ENCODE peak calls at places on chromosomes 16 and 17, in seven cellular contexts. One of them, this sample, is unnamed.

GRCh38 chr16:82748026-82748425 is 121.3 kb downstream of the CDH13 start:
- DNase-seq in stomach: no peak
- DNase-seq in prostate gland: no peak
- DNase-seq in HepG2: no peak
- DNase-seq in HCT116: no peak
- DNase-seq in transverse colon: no peak
- DNase-seq in sigmoid colon: no peak
- DNase-seq in this sample: no peak

GRCh38 chr16:4506450-4506849 is 30.3 kb downstream of the HMOX2 start:
- DNase-seq in stomach: peak
- DNase-seq in HepG2: peak
- DNase-seq in sigmoid colon: peak
- DNase-seq in transverse colon: peak
- DNase-seq in prostate gland: peak
- DNase-seq in HCT116: peak
- DNase-seq in this sample: peak

GRCh38 chr16:77913738-77914263 is 108.5 kb upstream of the CLEC3A start:
- DNase-seq in transverse colon: no peak
- DNase-seq in HepG2: no peak
- DNase-seq in prostate gland: no peak
- DNase-seq in sigmoid colon: no peak
- DNase-seq in stomach: no peak
- DNase-seq in HCT116: no peak
- DNase-seq in this sample: no peak

GRCh38 chr17:81427446-81428120 is 32.3 kb downstream of the BAHCC1 start:
- DNase-seq in prostate gland: peak
- DNase-seq in HepG2: no peak
- DNase-seq in sigmoid colon: no peak
- DNase-seq in HCT116: no peak
- DNase-seq in transverse colon: peak
- DNase-seq in stomach: peak
- DNase-seq in this sample: no peak

GRCh38 chr17:62351176-62351575 is 29.2 kb upstream of the EFCAB3 start:
- DNase-seq in transverse colon: no peak
- DNase-seq in prostate gland: no peak
- DNase-seq in HepG2: no peak
- DNase-seq in HCT116: no peak
- DNase-seq in sigmoid colon: no peak
- DNase-seq in stomach: no peak
- DNase-seq in this sample: no peak

GRCh38 chr17:68057531-68057952 is 22.0 kb downstream of the KPNA2 start:
- DNase-seq in prostate gland: no peak
- DNase-seq in HCT116: peak
- DNase-seq in stomach: peak
- DNase-seq in sigmoid colon: no peak
- DNase-seq in transverse colon: peak
- DNase-seq in HepG2: no peak
- DNase-seq in this sample: peak

GRCh38 chr17:81239714-81240555 is 817 bp downstream of the NDUFAF8 start:
- DNase-seq in sigmoid colon: no peak
- DNase-seq in HCT116: no peak
- DNase-seq in transverse colon: no peak
- DNase-seq in HepG2: no peak
- DNase-seq in prostate gland: no peak
- DNase-seq in stomach: no peak
- DNase-seq in this sample: peak

GRCh38 chr17:72338847-72339790 is 218.3 kb downstream of the SOX9 start:
- DNase-seq in stomach: no peak
- DNase-seq in HCT116: peak
- DNase-seq in sigmoid colon: no peak
- DNase-seq in HepG2: peak
- DNase-seq in transverse colon: peak
- DNase-seq in prostate gland: no peak
- DNase-seq in this sample: no peak

GRCh38 chr17:76612977-76613851 is 27.6 kb upstream of the ST6GALNAC2 start:
- DNase-seq in sigmoid colon: no peak
- DNase-seq in prostate gland: no peak
- DNase-seq in transverse colon: no peak
- DNase-seq in HepG2: peak
- DNase-seq in stomach: no peak
- DNase-seq in HCT116: peak
- DNase-seq in this sample: peak

GRCh38 chr17:60743812-60744211 is 66.2 kb downstream of the BCAS3 start:
- DNase-seq in sigmoid colon: no peak
- DNase-seq in prostate gland: peak
- DNase-seq in HepG2: no peak
- DNase-seq in HCT116: peak
- DNase-seq in transverse colon: no peak
- DNase-seq in stomach: no peak
- DNase-seq in this sample: no peak

GRCh38 chr17:40313660-40314556 is 4.9 kb downstream of the RARA start:
- DNase-seq in HCT116: no peak
- DNase-seq in stomach: no peak
- DNase-seq in HepG2: no peak
- DNase-seq in sigmoid colon: no peak
- DNase-seq in transverse colon: no peak
- DNase-seq in prostate gland: no peak
- DNase-seq in this sample: no peak

GRCh38 chr16:81492307-81492706 is 47.7 kb downstream of the CMIP start:
- DNase-seq in HCT116: no peak
- DNase-seq in transverse colon: no peak
- DNase-seq in stomach: no peak
- DNase-seq in HepG2: no peak
- DNase-seq in sigmoid colon: no peak
- DNase-seq in prostate gland: no peak
- DNase-seq in this sample: no peak

GRCh38 chr17:17929655-17930380 is 42.4 kb downstream of the TOM1L2 start:
- DNase-seq in prostate gland: no peak
- DNase-seq in transverse colon: no peak
- DNase-seq in HCT116: no peak
- DNase-seq in stomach: no peak
- DNase-seq in sigmoid colon: no peak
- DNase-seq in HepG2: no peak
- DNase-seq in this sample: no peak

GRCh38 chr16:46854846-46855245 is 23.9 kb upstream of the C16orf87 start:
- DNase-seq in stomach: no peak
- DNase-seq in prostate gland: no peak
- DNase-seq in HepG2: no peak
- DNase-seq in HCT116: no peak
- DNase-seq in sigmoid colon: no peak
- DNase-seq in transverse colon: no peak
- DNase-seq in this sample: no peak

GRCh38 chr16:69077251-69077650 is 28.2 kb upstream of the HAS3 start:
- DNase-seq in HepG2: no peak
- DNase-seq in stomach: no peak
- DNase-seq in sigmoid colon: no peak
- DNase-seq in prostate gland: no peak
- DNase-seq in transverse colon: no peak
- DNase-seq in HCT116: peak
- DNase-seq in this sample: no peak

GRCh38 chr16:82037666-82038065 is 2.6 kb downstream of the HSD17B2 start:
- DNase-seq in stomach: no peak
- DNase-seq in transverse colon: no peak
- DNase-seq in HepG2: no peak
- DNase-seq in HCT116: no peak
- DNase-seq in prostate gland: no peak
- DNase-seq in sigmoid colon: no peak
- DNase-seq in this sample: no peak

GRCh38 chr17:68821860-68822693 is 133.1 kb downstream of the ABCA8 start:
- DNase-seq in transverse colon: no peak
- DNase-seq in HepG2: peak
- DNase-seq in stomach: no peak
- DNase-seq in HCT116: peak
- DNase-seq in prostate gland: no peak
- DNase-seq in sigmoid colon: no peak
- DNase-seq in this sample: no peak

GRCh38 chr16:1539720-1540555 is 6.5 kb downstream of the TMEM204 start:
- DNase-seq in transverse colon: no peak
- DNase-seq in prostate gland: no peak
- DNase-seq in HCT116: no peak
- DNase-seq in HepG2: no peak
- DNase-seq in sigmoid colon: no peak
- DNase-seq in stomach: no peak
- DNase-seq in this sample: no peak

GRCh38 chr17:48596735-48597491 is 3.3 kb upstream of the HOXB5 start:
- DNase-seq in HepG2: no peak
- DNase-seq in sigmoid colon: peak
- DNase-seq in HCT116: no peak
- DNase-seq in stomach: no peak
- DNase-seq in prostate gland: no peak
- DNase-seq in transverse colon: no peak
- DNase-seq in this sample: no peak

GRCh38 chr17:48598727-48599126 is 5.1 kb upstream of the HOXB5 start:
- DNase-seq in transverse colon: no peak
- DNase-seq in HCT116: no peak
- DNase-seq in sigmoid colon: no peak
- DNase-seq in stomach: no peak
- DNase-seq in HepG2: no peak
- DNase-seq in prostate gland: no peak
- DNase-seq in this sample: no peak

GRCh38 chr17:48599373-48599772 is 5.4 kb downstream of the HOXB6 start:
- DNase-seq in transverse colon: no peak
- DNase-seq in stomach: no peak
- DNase-seq in HepG2: no peak
- DNase-seq in HCT116: no peak
- DNase-seq in sigmoid colon: no peak
- DNase-seq in prostate gland: no peak
- DNase-seq in this sample: no peak

GRCh38 chr17:48597492-48597774 is 3.9 kb upstream of the HOXB5 start:
- DNase-seq in HCT116: no peak
- DNase-seq in transverse colon: no peak
- DNase-seq in HepG2: no peak
- DNase-seq in prostate gland: no peak
- DNase-seq in stomach: no peak
- DNase-seq in sigmoid colon: no peak
- DNase-seq in this sample: no peak

DNA sequence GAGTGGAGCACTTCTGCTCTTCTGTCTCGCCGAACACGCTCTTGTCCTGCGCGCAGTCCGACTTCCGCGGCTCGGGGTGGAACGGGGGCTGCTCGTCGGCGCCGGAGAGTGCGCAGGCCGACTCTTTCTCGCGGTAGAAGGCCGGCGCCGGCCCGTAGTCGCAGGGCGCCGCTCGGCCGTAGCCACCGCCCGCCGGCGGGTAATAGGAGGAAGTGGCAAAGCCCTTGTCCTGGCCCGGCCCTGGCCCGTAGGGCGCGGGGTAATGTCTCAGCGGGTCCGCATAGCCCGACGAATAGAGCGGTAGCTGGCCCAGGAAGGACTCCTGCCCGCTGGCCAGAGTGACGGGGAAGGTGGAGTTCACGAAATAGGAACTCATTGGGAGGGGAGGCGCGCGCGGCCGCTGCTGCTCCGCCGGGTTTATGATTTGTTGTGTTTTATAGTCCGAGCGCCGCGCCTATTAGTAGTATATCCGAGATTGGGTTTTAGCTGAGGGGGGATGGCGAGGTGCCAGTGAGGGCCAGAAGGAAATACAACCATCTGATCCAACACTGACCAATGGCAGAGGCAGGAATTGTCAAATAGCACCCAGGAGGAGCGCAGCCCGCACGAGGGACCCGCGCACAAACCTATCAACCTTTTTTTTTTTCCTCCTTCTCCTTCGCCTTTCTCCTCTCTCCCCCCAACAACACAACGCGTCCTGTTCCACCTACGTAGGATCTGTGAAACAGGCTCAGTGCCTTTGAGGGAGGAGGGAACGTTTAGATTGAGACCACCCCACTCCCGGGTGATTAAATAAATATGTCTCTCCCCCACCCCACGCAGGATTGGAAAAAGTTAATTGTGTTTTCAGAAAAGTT is 4.4 kb upstream of the HOXB5 start:
- DNase-seq in HepG2: no peak
- DNase-seq in prostate gland: no peak
- DNase-seq in transverse colon: peak
- DNase-seq in stomach: peak
- DNase-seq in HCT116: no peak
- DNase-seq in sigmoid colon: peak
- DNase-seq in this sample: peak
- TF ChIP-seq POLR2AphosphoS5 in HepG2: no peak
- TF ChIP-seq POLR2AphosphoS5 in prostate gland: peak
- TF ChIP-seq POLR2AphosphoS5 in transverse colon: peak
- TF ChIP-seq POLR2AphosphoS5 in stomach: peak
- TF ChIP-seq POLR2AphosphoS5 in HCT116: no peak
- TF ChIP-seq POLR2AphosphoS5 in sigmoid colon: peak
- TF ChIP-seq POLR2AphosphoS5 in this sample: no peak

DNA sequence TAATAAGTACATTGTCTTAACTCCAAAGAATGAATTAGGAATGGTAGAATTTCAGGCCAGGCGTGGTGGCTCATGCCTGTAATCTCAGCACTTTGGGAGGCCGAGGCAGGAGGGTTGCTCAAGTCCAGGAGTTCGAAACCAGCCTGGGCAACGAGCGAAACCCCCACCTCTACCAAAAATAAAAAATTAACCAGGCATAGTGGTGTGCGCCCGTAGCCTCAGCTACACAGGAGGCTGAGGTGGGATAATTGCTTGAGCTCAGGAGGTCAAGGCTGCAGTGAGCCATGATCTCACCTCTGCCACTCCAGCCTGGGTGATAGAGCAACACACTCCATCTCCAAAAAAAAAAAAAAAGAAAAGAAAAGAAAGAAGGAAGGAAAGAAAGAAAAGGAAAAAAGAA is 18.5 kb upstream of the BBS2 start:
- DNase-seq in sigmoid colon: no peak
- DNase-seq in HCT116: no peak
- DNase-seq in transverse colon: no peak
- DNase-seq in stomach: no peak
- DNase-seq in prostate gland: no peak
- DNase-seq in HepG2: peak
- DNase-seq in this sample: no peak
- TF ChIP-seq POLR2AphosphoS5 in sigmoid colon: no peak
- TF ChIP-seq POLR2AphosphoS5 in HCT116: no peak
- TF ChIP-seq POLR2AphosphoS5 in transverse colon: no peak
- TF ChIP-seq POLR2AphosphoS5 in stomach: no peak
- TF ChIP-seq POLR2AphosphoS5 in prostate gland: no peak
- TF ChIP-seq POLR2AphosphoS5 in HepG2: no peak
- TF ChIP-seq POLR2AphosphoS5 in this sample: no peak

DNA sequence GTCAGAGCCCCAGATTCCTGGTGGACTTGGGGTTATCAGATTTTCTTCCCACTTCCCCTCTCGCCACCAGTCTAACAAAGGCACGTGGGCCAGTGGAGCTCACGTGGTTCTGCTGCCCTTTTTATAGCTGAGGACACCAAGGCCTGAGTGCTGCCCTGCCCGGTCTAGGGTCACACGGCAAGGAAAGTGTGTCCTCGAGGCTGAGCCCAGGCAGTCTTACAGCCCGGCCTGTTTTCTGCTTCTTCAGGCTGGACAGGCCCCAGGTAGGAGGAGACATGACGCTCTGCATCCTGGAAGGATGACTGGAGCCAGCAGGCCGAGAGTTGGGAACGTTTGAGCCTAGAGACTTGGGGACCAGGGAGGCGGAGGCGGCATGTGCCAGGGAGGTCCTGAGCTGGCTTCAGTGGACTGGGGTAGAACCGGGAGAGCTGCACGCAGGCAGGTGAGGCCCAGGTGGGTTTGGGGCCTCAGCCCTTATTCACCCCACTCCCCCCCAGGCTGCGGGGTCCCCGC is 3.5 kb downstream of the CTRB1 start:
- DNase-seq in HepG2: no peak
- DNase-seq in HCT116: no peak
- DNase-seq in stomach: no peak
- DNase-seq in transverse colon: no peak
- DNase-seq in prostate gland: no peak
- DNase-seq in sigmoid colon: no peak
- DNase-seq in this sample: no peak
- TF ChIP-seq POLR2AphosphoS5 in HepG2: no peak
- TF ChIP-seq POLR2AphosphoS5 in HCT116: no peak
- TF ChIP-seq POLR2AphosphoS5 in stomach: no peak
- TF ChIP-seq POLR2AphosphoS5 in transverse colon: no peak
- TF ChIP-seq POLR2AphosphoS5 in prostate gland: no peak
- TF ChIP-seq POLR2AphosphoS5 in sigmoid colon: no peak
- TF ChIP-seq POLR2AphosphoS5 in this sample: no peak

GRCh38 chr17:64146418-64147109 is 16.6 kb upstream of the ERN1 start:
- DNase-seq in sigmoid colon: peak
- DNase-seq in HepG2: peak
- DNase-seq in prostate gland: peak
- DNase-seq in transverse colon: peak
- DNase-seq in HCT116: no peak
- DNase-seq in stomach: peak
- DNase-seq in this sample: peak
- TF ChIP-seq POLR2AphosphoS5 in sigmoid colon: no peak
- TF ChIP-seq POLR2AphosphoS5 in HepG2: peak
- TF ChIP-seq POLR2AphosphoS5 in prostate gland: no peak
- TF ChIP-seq POLR2AphosphoS5 in transverse colon: no peak
- TF ChIP-seq POLR2AphosphoS5 in HCT116: no peak
- TF ChIP-seq POLR2AphosphoS5 in stomach: no peak
- TF ChIP-seq POLR2AphosphoS5 in this sample: peak